ENCODE peak calls at places on chromosomes 3 and 15, in eight cellular contexts. V, R, Z, O, X, J, H and I are unnamed samples.

GRCh38 chr3:120683213-120683612 is 1.2 kb upstream of the HGD start:
- DNase-seq in H (no peak), R (no peak), X (no peak), O (no peak), J (no peak), Z (no peak), V (no peak), I (no peak)

GRCh38 chr15:63708141-63708772 is 111.1 kb downstream of the FBXL22 start:
- DNase-seq in J (no peak), H (no peak), V (no peak), Z (no peak), X (no peak), R (no peak), O (peak), I (no peak)

GRCh38 chr3:149715247-149715646 is 37.0 kb downstream of the COMMD2 start:
- DNase-seq in V (no peak), O (no peak), J (no peak), Z (no peak), H (no peak), R (no peak), X (no peak), I (no peak)

GRCh38 chr15:87144775-87145174 is 1065.1 kb downstream of the AGBL1 start:
- DNase-seq in O (peak), Z (no peak), X (no peak), R (no peak), J (no peak), V (no peak), H (no peak), I (no peak)

GRCh38 chr3:120839120-120839519 is 68.9 kb upstream of the STXBP5L start:
- DNase-seq in V (no peak), X (no peak), O (no peak), R (no peak), H (no peak), J (no peak), Z (no peak), I (no peak)

GRCh38 chr3:150762662-150763121 is 277 bp downstream of the SIAH2 start:
- DNase-seq in J (no peak), R (no peak), Z (no peak), O (no peak), V (no peak), X (no peak), H (no peak), I (no peak)

GRCh38 chr3:66376568-66376967 is 124.3 kb downstream of the LRIG1 start:
- DNase-seq in X (no peak), R (peak), O (peak), J (no peak), Z (no peak), H (no peak), V (peak), I (peak)

GRCh38 chr3:99031778-99032177 is 130.3 kb upstream of the DCBLD2 start:
- DNase-seq in Z (no peak), O (no peak), V (no peak), X (no peak), R (no peak), J (no peak), H (no peak), I (no peak)

GRCh38 chr15:40313531-40314398 is 6.0 kb upstream of the PLCB2 start:
- DNase-seq in J (peak), H (peak), X (peak), Z (no peak), O (no peak), R (no peak), V (no peak), I (no peak)

GRCh38 chr15:100189319-100189718 is 152.5 kb downstream of the ADAMTS17 start:
- DNase-seq in X (no peak), V (no peak), O (no peak), H (no peak), Z (no peak), J (no peak), R (no peak), I (no peak)

GRCh38 chr3:113249601-113250000 is 38.2 kb downstream of the BOC start:
- DNase-seq in R (no peak), O (no peak), Z (no peak), H (no peak), V (no peak), J (no peak), X (no peak), I (peak)

GRCh38 chr3:135918600-135918999 is 46.9 kb upstream of the PPP2R3A start:
- DNase-seq in Z (peak), R (no peak), X (peak), V (no peak), O (peak), H (no peak), J (no peak), I (peak)

GRCh38 chr3:50226888-50227389 is 9.1 kb upstream of the GNAI2 start:
- DNase-seq in R (no peak), O (no peak), H (peak), Z (no peak), J (no peak), X (no peak), V (no peak), I (peak)

GRCh38 chr3:49717539-49718418 is 1.7 kb downstream of the AMIGO3 start:
- DNase-seq in V (no peak), H (no peak), J (no peak), O (no peak), X (no peak), Z (no peak), R (no peak), I (no peak)

GRCh38 chr3:11716576-11717250 is 73.0 kb upstream of the VGLL4 start:
- DNase-seq in H (no peak), R (no peak), O (no peak), J (no peak), Z (no peak), V (no peak), X (no peak), I (peak)

GRCh38 chr15:32120577-32121465 is 90.5 kb downstream of the CHRNA7 start:
- DNase-seq in R (no peak), X (no peak), V (no peak), H (no peak), J (no peak), Z (no peak), O (no peak), I (no peak)

GRCh38 chr3:188259191-188259590 is 105.2 kb downstream of the LPP start:
- DNase-seq in H (no peak), O (no peak), X (no peak), Z (no peak), V (no peak), J (no peak), R (no peak), I (no peak)

GRCh38 chr3:127747751-127748521 is 74.4 kb downstream of the MGLL start:
- DNase-seq in Z (no peak), J (peak), V (no peak), O (peak), X (peak), H (peak), R (peak), I (no peak)

GRCh38 chr3:127032296-127032990 is 49.5 kb downstream of the PLXNA1 start:
- DNase-seq in H (no peak), O (no peak), R (no peak), X (no peak), V (no peak), Z (no peak), J (no peak), I (no peak)

GRCh38 chr3:177906573-177907229 is 629.5 kb upstream of the KCNMB2 start:
- DNase-seq in X (peak), R (no peak), Z (no peak), V (no peak), O (no peak), J (no peak), H (no peak), I (no peak)

GRCh38 chr3:61617041-61617440 is 55.7 kb downstream of the PTPRG start:
- DNase-seq in V (no peak), H (no peak), X (no peak), O (no peak), Z (no peak), J (no peak), R (no peak), I (no peak)

GRCh38 chr15:71634820-71635219 is 175.5 kb upstream of the NR2E3 start:
- DNase-seq in V (no peak), Z (peak), O (no peak), X (peak), J (peak), R (no peak), H (no peak), I (no peak)

GRCh38 chr15:77831989-77832388 is 199.3 kb upstream of the LINGO1 start:
- DNase-seq in Z (no peak), R (no peak), H (no peak), J (no peak), V (peak), O (no peak), X (no peak), I (no peak)

GRCh38 chr3:58526124-58526957 is 10.6 kb downstream of the ACOX2 start:
- DNase-seq in J (peak), V (no peak), O (peak), H (peak), X (peak), R (peak), Z (no peak), I (peak)

GRCh38 chr15:71414778-71415177 is 299.5 kb downstream of the THSD4 start:
- DNase-seq in O (no peak), V (no peak), J (no peak), X (no peak), Z (no peak), R (no peak), H (no peak), I (no peak)

GRCh38 chr3:62665627-62666433 is 209.4 kb downstream of the CADPS start:
- DNase-seq in O (peak), X (peak), V (peak), J (peak), R (peak), H (peak), Z (peak), I (peak)